ENCODE peak calls at places on chromosomes 4 and X, in six cellular contexts. J is GM06990, T is right atrium auricular region, S is cardiac fibroblast, Q is fibroblast of mammary gland, R is mesothelial cell of epicardium. H is an unnamed sample.

GRCh38 chr4:103718993-103719319 is 829 bp downstream of the TACR3 start:
- DNase-seq in J (no peak), T (no peak), S (no peak), Q (peak), R (no peak), H (no peak)

GRCh38 chrX:25175743-25176142 is 160.0 kb upstream of the ARX start:
- DNase-seq in J (no peak), T (no peak), S (no peak), Q (no peak), R (no peak), H (peak)

GRCh38 chr4:7424553-7425111 is 10.1 kb downstream of the PSAPL1 start:
- DNase-seq in J (no peak), T (peak), S (no peak), Q (no peak), R (no peak), H (no peak)

GRCh38 chr4:124188601-124189000 is 523.9 kb downstream of the ANKRD50 start:
- DNase-seq in J (no peak), T (no peak), S (no peak), Q (no peak), R (no peak), H (no peak)

GRCh38 chr4:8886625-8887406 is 15.2 kb upstream of the HMX1 start:
- DNase-seq in J (no peak), T (no peak), S (no peak), Q (peak), R (no peak), H (no peak)

GRCh38 chrX:107729558-107730297 is 45.9 kb downstream of the TSC22D3 start:
- DNase-seq in J (no peak), T (no peak), S (no peak), Q (no peak), R (no peak), H (peak)

GRCh38 chr4:11598591-11598990 is 169.9 kb upstream of the HS3ST1 start:
- DNase-seq in J (no peak), T (no peak), S (no peak), Q (no peak), R (no peak), H (no peak)

GRCh38 chrX:103157511-103158316 is 57.2 kb upstream of the BEX4 start:
- DNase-seq in J (no peak), T (no peak), S (peak), Q (peak), R (no peak), H (peak)

GRCh38 chr4:52059372-52059771 is 8.3 kb downstream of the SPATA18 start:
- DNase-seq in J (no peak), T (no peak), S (peak), Q (peak), R (no peak), H (no peak)

GRCh38 chr4:101282076-101282844 is 65.1 kb downstream of the PPP3CA start:
- DNase-seq in J (no peak), T (no peak), S (no peak), Q (no peak), R (no peak), H (no peak)

GRCh38 chr4:2393353-2394270 is 24.8 kb downstream of the ZFYVE28 start:
- DNase-seq in J (no peak), T (no peak), S (peak), Q (no peak), R (no peak), H (peak)

GRCh38 chrX:110170029-110170428 is 147.9 kb downstream of the AMMECR1 start:
- DNase-seq in J (no peak), T (no peak), S (no peak), Q (no peak), R (no peak), H (no peak)

GRCh38 chr4:14552119-14552518 is 450.2 kb upstream of the CPEB2 start:
- DNase-seq in J (no peak), T (no peak), S (no peak), Q (no peak), R (no peak), H (no peak)

GRCh38 chr4:38728651-38729141 is 54.1 kb downstream of the TLR10 start:
- DNase-seq in J (no peak), T (no peak), S (no peak), Q (no peak), R (no peak), H (no peak)

GRCh38 chr4:184384056-184384809 is 90.1 kb downstream of the IRF2 start:
- DNase-seq in J (peak), T (peak), S (peak), Q (peak), R (no peak), H (peak)

GRCh38 chrX:74551934-74552333 is 62.5 kb downstream of the RLIM start:
- DNase-seq in J (no peak), T (no peak), S (no peak), Q (no peak), R (no peak), H (no peak)

GRCh38 chrX:84046403-84046984 is 141.5 kb downstream of the RPS6KA6 start:
- DNase-seq in J (peak), T (no peak), S (peak), Q (peak), R (no peak), H (peak)

GRCh38 chr4:122672091-122672490 is 51.2 kb upstream of the IL21 start:
- DNase-seq in J (no peak), T (no peak), S (no peak), Q (no peak), R (no peak), H (no peak)

GRCh38 chr4:2650276-2650675 is 105.9 kb downstream of the TNIP2 start:
- DNase-seq in J (no peak), T (peak), S (no peak), Q (no peak), R (no peak), H (no peak)

GRCh38 chrX:37921758-37922157 is 74.4 kb upstream of the DYNLT3 start:
- DNase-seq in J (no peak), T (no peak), S (peak), Q (peak), R (no peak), H (no peak)

GRCh38 chr4:2596153-2596552 is 59.7 kb downstream of the FAM193A start:
- DNase-seq in J (no peak), T (no peak), S (no peak), Q (no peak), R (no peak), H (no peak)

GRCh38 chr4:92968996-92969395 is 665.2 kb downstream of the GRID2 start:
- DNase-seq in J (no peak), T (no peak), S (no peak), Q (no peak), R (no peak), H (no peak)

GRCh38 chr4:92969650-92970370 is 666.0 kb downstream of the GRID2 start:
- DNase-seq in J (no peak), T (no peak), S (peak), Q (peak), R (no peak), H (no peak)

DNA sequence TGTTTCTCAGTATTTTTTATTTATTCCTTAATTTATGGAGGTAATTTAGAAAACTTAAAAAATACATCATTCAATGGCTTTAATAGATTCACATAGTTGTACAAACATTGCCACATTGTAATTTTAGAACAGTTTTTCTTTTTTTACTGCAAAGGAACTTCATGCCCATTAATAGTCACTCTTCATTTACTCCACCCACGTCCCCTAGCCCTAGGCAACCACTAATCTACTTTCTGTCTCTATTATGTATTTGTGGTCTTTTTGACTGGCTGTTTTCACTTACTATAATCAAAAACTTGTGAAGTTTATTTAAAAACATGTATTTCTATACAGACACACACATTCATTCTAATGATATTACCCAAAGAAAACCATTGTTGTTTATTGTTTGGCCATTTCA is 664.8 kb downstream of the GRID2 start:
- DNase-seq in J (no peak), T (no peak), S (no peak), Q (peak), R (no peak), H (no peak)
- TF ChIP-seq CTCF in J (no peak), T (no peak), S (no peak), Q (no peak), R (no peak), H (no peak)

GRCh38 chr4:128232719-128233118 is 54.9 kb downstream of the PGRMC2 start:
- DNase-seq in J (no peak), T (no peak), S (no peak), Q (no peak), R (no peak), H (no peak)

GRCh38 chr4:128229458-128229805 is 58.2 kb downstream of the PGRMC2 start:
- DNase-seq in J (no peak), T (no peak), S (no peak), Q (peak), R (no peak), H (no peak)

GRCh38 chr4:128225148-128225547 is 62.5 kb downstream of the PGRMC2 start:
- DNase-seq in J (no peak), T (no peak), S (peak), Q (peak), R (peak), H (no peak)

GRCh38 chr4:128228778-128229457 is 58.7 kb downstream of the PGRMC2 start:
- DNase-seq in J (no peak), T (no peak), S (peak), Q (no peak), R (no peak), H (no peak)

DNA sequence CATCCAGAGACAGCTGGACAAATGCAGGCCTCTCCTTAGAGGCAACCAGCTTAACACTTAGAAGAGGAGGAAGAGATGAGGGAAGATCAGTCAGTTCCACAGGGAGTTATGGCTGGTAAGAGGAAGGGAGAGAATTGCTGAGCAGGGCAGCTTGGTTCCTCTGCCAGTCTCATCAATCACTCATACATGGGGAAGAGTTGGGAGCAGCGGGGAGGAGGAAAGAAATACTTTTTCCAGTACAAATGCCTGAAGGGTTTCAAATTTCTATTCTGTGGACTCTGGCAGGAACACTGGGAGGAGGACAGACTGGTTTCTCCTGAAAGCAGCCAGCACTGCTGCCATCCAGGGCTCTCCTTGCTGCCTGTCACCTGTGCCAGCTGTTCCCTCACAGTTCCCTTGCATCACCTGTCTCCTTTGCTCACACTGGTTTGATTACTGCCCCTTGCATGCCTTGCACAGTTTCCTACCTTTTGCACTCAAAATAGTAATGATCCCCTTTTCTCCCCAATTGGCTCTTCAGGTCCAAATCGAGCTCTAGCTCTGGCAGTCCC is 59.5 kb downstream of the PGRMC2 start:
- DNase-seq in J (no peak), T (no peak), S (no peak), Q (no peak), R (no peak), H (no peak)
- TF ChIP-seq CTCF in J (no peak), T (no peak), S (no peak), Q (no peak), R (no peak), H (no peak)

DNA sequence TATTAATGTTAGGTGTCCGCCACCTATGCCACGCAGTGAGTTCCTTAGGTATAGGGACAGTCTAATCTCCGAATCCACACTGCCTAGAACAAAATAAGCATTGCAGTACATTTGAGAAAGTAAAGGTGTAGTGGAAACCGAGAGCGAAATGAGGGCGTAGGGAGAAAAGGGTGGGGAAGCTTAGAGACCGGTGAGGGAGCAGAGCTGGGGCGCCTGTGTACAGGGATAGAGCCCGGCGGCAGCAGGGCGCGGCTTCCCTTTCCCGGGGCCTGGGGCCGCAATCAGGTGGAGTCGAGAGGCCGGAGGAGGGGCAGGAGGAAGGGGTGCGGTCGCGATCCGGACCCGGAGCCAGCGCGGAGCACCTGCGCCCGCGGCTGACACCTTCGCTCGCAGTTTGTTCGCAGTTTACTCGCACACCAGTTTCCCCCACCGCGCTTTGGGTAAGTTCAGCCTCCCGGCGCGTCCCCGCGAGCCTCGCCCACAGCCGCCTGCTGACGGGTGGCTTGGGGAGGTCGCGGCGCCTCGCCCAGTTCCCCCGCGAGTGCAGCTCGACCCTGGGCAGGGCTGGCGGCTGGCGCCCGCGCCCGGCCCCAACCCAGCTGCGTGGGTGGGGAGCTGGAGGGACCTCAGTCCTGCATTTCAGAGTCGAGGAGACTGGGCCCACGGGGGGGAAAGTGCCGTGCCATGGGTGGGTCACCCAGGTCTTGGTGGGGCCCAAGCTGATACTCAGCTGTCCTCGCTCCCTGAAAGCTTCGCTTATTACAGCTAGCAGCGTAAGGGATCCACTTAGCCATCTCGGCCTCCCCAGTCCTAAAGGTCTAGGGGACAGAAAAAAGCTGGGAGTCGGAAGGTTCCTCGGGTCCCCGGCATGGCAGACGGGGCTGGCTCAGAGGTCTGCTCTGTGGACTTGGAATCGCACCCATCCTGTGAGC is at the start of gene ANXA3:
- DNase-seq in J (peak), T (no peak), S (no peak), Q (no peak), R (peak), H (peak)
- TF ChIP-seq CTCF in J (no peak), T (no peak), S (no peak), Q (no peak), R (no peak), H (no peak)

DNA sequence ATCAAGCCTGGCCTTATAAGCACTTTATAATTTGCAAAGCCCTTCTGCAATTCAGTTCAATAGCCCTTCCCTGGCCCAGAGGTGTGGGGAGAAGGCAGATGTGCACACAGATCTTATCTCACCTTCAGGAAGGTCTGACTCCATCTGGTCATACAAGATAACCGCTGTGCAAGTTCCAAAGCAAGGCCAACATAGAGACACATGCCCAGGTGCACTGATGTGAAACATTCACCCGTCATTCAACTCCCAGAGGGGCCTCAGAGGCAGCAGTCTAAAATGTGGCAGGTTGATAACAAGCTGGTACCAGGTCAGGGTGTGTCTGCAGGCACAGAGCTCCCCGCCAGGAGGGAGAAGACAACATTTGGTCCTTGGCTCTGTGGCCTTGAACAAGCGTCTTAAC is 10.9 kb upstream of the WFS1 start:
- DNase-seq in J (peak), T (no peak), S (no peak), Q (no peak), R (no peak), H (no peak)
- TF ChIP-seq CTCF in J (no peak), T (no peak), S (no peak), Q (no peak), R (no peak), H (no peak)

GRCh38 chr4:118682928-118683327 is 2.3 kb upstream of the METTL14 start:
- DNase-seq in J (no peak), T (no peak), S (peak), Q (peak), R (no peak), H (no peak)
- TF ChIP-seq CTCF in J (peak), T (peak), S (peak), Q (peak), R (peak), H (no peak)

GRCh38 chr4:48299560-48299959 is 29.9 kb upstream of the TEC start:
- DNase-seq in J (no peak), T (no peak), S (no peak), Q (no peak), R (no peak), H (no peak)
- TF ChIP-seq CTCF in J (no peak), T (no peak), S (no peak), Q (no peak), R (no peak), H (no peak)

DNA sequence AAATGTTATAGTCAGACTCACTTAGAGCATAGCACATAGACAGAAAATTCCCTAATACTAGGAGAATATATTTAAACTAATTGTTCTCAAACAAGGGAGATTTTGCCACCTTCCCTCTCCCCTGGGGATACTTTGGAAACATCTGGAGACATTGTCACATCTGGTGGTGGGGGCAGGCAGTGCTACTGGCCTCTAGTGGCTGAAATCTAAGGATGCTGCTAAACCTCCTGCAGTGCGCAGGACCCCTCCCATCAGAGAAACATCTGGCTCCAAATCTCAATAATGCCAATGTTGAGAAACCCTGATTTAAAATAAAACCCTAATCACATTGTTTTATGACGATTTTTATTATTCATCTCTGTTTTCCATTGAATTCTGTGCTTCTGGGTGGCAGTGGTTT is 244.9 kb downstream of the FRMPD4 start:
- DNase-seq in J (no peak), T (no peak), S (no peak), Q (no peak), R (no peak), H (no peak)
- TF ChIP-seq CTCF in J (peak), T (no peak), S (peak), Q (peak), R (no peak), H (no peak)

DNA sequence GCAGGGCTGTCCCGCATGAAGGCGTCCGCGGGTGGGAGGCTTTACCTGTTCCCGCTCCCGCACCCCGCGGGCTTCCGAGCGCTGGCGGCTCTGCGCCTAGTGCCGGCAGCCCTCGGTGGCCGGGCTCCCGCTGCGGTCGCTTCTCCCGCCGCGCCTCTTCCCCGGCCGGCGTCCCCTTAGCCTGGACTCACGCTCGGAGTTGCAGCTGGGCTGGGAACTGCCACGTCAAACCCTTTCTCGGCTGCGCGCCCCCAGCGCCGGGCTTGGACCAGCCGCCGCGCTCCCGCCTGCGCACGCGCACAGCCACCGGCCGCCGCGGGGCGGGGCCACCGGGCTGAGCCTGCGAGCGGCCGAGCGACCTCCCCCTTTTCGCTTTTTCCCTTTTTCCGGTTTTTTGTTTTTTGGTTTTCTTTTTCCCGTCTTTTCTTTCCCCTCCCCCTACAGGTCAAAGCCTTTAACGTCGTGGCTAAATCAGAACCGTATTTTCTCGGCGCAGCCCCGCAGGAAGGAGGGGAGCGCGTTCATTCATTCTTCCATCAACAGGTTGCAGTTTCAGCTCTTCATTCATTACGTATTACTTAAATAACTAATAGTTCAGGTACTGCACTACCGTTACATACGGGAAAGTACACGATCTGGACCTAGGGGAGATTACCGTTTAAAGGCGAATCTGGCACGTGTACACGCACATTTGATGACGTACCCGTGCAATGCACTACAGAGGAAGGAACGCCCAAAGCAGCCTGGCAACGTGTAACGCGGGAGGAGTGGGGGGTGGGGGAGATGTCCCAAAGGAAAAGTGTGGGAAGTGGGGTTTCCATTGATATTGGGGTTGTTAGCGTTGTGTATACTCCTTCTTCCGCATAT is at the start of gene SEC24D:
- DNase-seq in J (peak), T (peak), S (peak), Q (peak), R (peak), H (peak)
- TF ChIP-seq CTCF in J (no peak), T (no peak), S (no peak), Q (no peak), R (peak), H (no peak)

DNA sequence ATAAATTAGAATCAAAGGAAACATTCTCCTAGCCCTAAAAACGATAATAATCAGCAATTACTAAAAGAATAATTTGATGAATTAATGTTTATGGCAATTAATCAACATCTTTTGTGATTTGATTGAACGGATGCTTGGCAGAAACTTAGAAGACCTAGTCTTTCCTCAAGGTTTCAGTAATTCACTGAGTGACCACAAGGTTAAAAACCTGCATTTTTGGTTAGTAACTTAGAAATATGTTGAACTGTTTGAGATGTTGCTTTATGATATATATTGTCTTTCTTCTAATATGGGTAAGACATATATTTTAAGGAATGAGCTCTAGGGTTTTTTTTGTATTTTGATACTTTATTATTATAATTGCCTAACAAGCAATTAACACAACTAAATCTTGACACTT is 793.0 kb upstream of the NDST4 start:
- DNase-seq in J (no peak), T (no peak), S (no peak), Q (no peak), R (no peak), H (no peak)
- TF ChIP-seq CTCF in J (no peak), T (no peak), S (no peak), Q (no peak), R (peak), H (no peak)